ENCODE peak calls at places on chromosomes 1 and 21, in five cellular contexts. One of them, this sample, is unnamed.

GRCh38 chr1:181044449-181044966 is 10.7 kb downstream of the MR1 start:
- DNase-seq in CD8-positive, alpha-beta memory T cell: peak
- DNase-seq in GM12878: peak
- DNase-seq in bronchial epithelial cell: peak
- DNase-seq in mucosa of descending colon: peak
- DNase-seq in this sample: no peak

GRCh38 chr1:150262388-150263320 is 5.1 kb downstream of the CA14 start:
- DNase-seq in CD8-positive, alpha-beta memory T cell: no peak
- DNase-seq in GM12878: no peak
- DNase-seq in bronchial epithelial cell: peak
- DNase-seq in mucosa of descending colon: no peak
- DNase-seq in this sample: no peak

GRCh38 chr21:17900990-17901385 is 81.8 kb upstream of the C21orf91 start:
- DNase-seq in CD8-positive, alpha-beta memory T cell: no peak
- DNase-seq in GM12878: no peak
- DNase-seq in bronchial epithelial cell: no peak
- DNase-seq in mucosa of descending colon: no peak
- DNase-seq in this sample: no peak

GRCh38 chr1:180962178-180962577 is 49.5 kb downstream of the KIAA1614 start:
- DNase-seq in CD8-positive, alpha-beta memory T cell: no peak
- DNase-seq in GM12878: no peak
- DNase-seq in bronchial epithelial cell: peak
- DNase-seq in mucosa of descending colon: no peak
- DNase-seq in this sample: no peak

GRCh38 chr1:21752186-21752585 is 30.8 kb downstream of the USP48 start:
- DNase-seq in CD8-positive, alpha-beta memory T cell: no peak
- DNase-seq in GM12878: no peak
- DNase-seq in bronchial epithelial cell: no peak
- DNase-seq in mucosa of descending colon: no peak
- DNase-seq in this sample: no peak

GRCh38 chr21:22351076-22351475 is 1352.9 kb downstream of the NCAM2 start:
- DNase-seq in CD8-positive, alpha-beta memory T cell: no peak
- DNase-seq in GM12878: no peak
- DNase-seq in bronchial epithelial cell: peak
- DNase-seq in mucosa of descending colon: no peak
- DNase-seq in this sample: no peak

GRCh38 chr1:62637392-62638105 is 40.2 kb downstream of the ANGPTL3 start:
- DNase-seq in CD8-positive, alpha-beta memory T cell: no peak
- DNase-seq in GM12878: no peak
- DNase-seq in bronchial epithelial cell: peak
- DNase-seq in mucosa of descending colon: no peak
- DNase-seq in this sample: no peak

GRCh38 chr1:114728553-114728952 is 12.0 kb upstream of the NRAS start:
- DNase-seq in CD8-positive, alpha-beta memory T cell: no peak
- DNase-seq in GM12878: no peak
- DNase-seq in bronchial epithelial cell: no peak
- DNase-seq in mucosa of descending colon: no peak
- DNase-seq in this sample: no peak

GRCh38 chr1:180560868-180561600 is 2.3 kb downstream of the OVAAL start:
- DNase-seq in CD8-positive, alpha-beta memory T cell: no peak
- DNase-seq in GM12878: no peak
- DNase-seq in bronchial epithelial cell: no peak
- DNase-seq in mucosa of descending colon: no peak
- DNase-seq in this sample: no peak

GRCh38 chr1:153617677-153618076 is 1.6 kb upstream of the S100A14 start:
- DNase-seq in CD8-positive, alpha-beta memory T cell: no peak
- DNase-seq in GM12878: no peak
- DNase-seq in bronchial epithelial cell: no peak
- DNase-seq in mucosa of descending colon: peak
- DNase-seq in this sample: peak

GRCh38 chr1:17903386-17903785 is 148.3 kb downstream of the ACTL8 start:
- DNase-seq in CD8-positive, alpha-beta memory T cell: no peak
- DNase-seq in GM12878: no peak
- DNase-seq in bronchial epithelial cell: no peak
- DNase-seq in mucosa of descending colon: no peak
- DNase-seq in this sample: no peak

GRCh38 chr1:93720931-93721614 is 39.4 kb upstream of the BCAR3 start:
- DNase-seq in CD8-positive, alpha-beta memory T cell: no peak
- DNase-seq in GM12878: no peak
- DNase-seq in bronchial epithelial cell: no peak
- DNase-seq in mucosa of descending colon: no peak
- DNase-seq in this sample: no peak

GRCh38 chr21:42160950-42161225 is 58.1 kb upstream of the ABCG1 start:
- DNase-seq in CD8-positive, alpha-beta memory T cell: no peak
- DNase-seq in GM12878: no peak
- DNase-seq in bronchial epithelial cell: no peak
- DNase-seq in mucosa of descending colon: no peak
- DNase-seq in this sample: no peak

GRCh38 chr21:29125199-29125598 is 5.2 kb upstream of the MAP3K7CL start:
- DNase-seq in CD8-positive, alpha-beta memory T cell: no peak
- DNase-seq in GM12878: peak
- DNase-seq in bronchial epithelial cell: no peak
- DNase-seq in mucosa of descending colon: no peak
- DNase-seq in this sample: no peak

DNA sequence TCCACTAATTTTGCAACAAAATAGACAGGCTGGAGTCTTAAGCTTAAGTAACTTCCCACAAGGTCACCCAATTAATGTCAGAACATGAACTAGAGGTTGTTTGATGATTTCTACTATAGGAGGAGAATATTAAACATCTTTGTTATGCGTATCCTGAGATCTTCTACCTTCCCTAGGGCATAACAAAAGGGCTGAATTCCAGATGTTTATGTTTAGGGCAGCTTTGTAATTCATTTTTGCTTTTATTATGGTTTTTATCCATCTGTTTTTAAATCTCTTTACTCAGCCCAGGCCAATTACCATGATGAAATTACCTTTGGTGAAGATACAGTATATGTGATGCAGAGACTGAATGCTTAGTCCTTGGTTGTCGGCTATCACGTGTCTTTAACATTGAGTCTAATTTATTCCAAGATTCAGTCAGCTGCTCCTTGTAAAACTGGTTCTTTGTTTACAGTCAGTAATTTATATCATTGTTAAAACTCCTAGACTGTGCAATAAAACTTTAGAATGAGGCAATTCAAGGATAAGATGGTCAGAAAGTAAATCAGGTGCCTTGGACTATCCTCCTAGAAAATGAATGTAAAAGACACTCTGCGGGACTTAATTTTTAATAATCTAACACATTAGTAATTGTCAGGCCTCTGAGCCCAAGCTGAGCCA is 176.9 kb downstream of the CTH start:
- DNase-seq in CD8-positive, alpha-beta memory T cell: no peak
- DNase-seq in GM12878: no peak
- DNase-seq in bronchial epithelial cell: no peak
- DNase-seq in mucosa of descending colon: no peak
- DNase-seq in this sample: no peak
- H3K4me3 ChIP-seq in CD8-positive, alpha-beta memory T cell: no peak
- H3K4me3 ChIP-seq in GM12878: no peak
- H3K4me3 ChIP-seq in bronchial epithelial cell: no peak
- H3K4me3 ChIP-seq in mucosa of descending colon: no peak
- H3K4me3 ChIP-seq in this sample: no peak

GRCh38 chr1:44820328-44820944 is 12.1 kb downstream of the BTBD19 start:
- DNase-seq in CD8-positive, alpha-beta memory T cell: no peak
- DNase-seq in GM12878: no peak
- DNase-seq in bronchial epithelial cell: no peak
- DNase-seq in mucosa of descending colon: no peak
- DNase-seq in this sample: no peak

GRCh38 chr1:44819594-44820327 is 11.4 kb downstream of the BTBD19 start:
- DNase-seq in CD8-positive, alpha-beta memory T cell: peak
- DNase-seq in GM12878: peak
- DNase-seq in bronchial epithelial cell: peak
- DNase-seq in mucosa of descending colon: peak
- DNase-seq in this sample: no peak

GRCh38 chr1:44822131-44822701 is 13.9 kb downstream of the BTBD19 start:
- DNase-seq in CD8-positive, alpha-beta memory T cell: no peak
- DNase-seq in GM12878: no peak
- DNase-seq in bronchial epithelial cell: no peak
- DNase-seq in mucosa of descending colon: peak
- DNase-seq in this sample: no peak

GRCh38 chr1:44822981-44823451 is 14.7 kb downstream of the BTBD19 start:
- DNase-seq in CD8-positive, alpha-beta memory T cell: no peak
- DNase-seq in GM12878: no peak
- DNase-seq in bronchial epithelial cell: no peak
- DNase-seq in mucosa of descending colon: peak
- DNase-seq in this sample: no peak

DNA sequence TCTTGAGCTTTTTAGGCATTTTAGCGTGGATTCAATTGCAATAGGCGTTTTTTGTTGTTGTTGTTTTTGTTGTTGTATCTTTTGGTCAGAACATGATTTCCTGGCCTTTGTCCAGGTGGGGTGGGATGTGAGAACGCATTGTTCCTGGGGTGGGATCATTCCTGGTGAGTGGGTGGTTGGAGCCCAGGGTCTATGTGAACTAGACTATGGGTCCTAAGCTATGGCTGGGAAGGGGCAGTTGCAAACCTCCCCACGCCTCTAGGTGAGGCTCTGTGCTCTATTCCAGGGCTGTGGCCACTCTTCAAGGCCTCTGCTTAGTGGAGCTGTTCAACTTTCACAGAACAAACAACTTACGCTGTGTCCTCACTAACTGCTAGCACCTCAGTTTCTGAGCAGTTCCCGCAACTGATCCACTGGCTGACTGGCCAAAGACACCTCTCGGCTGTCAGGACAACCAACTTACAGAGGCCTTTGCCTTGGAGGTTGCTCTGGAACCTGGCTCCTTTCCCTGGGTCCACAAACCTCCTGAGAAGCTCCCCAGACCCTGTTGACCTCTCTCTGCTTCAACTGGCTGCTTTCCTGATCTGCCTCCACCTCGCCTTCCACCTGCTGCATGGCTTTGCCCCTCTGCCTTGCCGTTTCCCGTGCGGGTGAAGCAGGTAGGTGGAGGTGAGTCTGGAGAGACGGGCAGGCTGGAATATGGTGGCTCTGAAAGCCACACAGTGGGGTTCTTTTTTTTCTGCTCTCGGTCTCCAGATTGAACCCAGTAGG is 12.8 kb downstream of the BTBD19 start:
- DNase-seq in CD8-positive, alpha-beta memory T cell: no peak
- DNase-seq in GM12878: no peak
- DNase-seq in bronchial epithelial cell: no peak
- DNase-seq in mucosa of descending colon: peak
- DNase-seq in this sample: no peak
- H3K4me3 ChIP-seq in CD8-positive, alpha-beta memory T cell: peak
- H3K4me3 ChIP-seq in GM12878: no peak
- H3K4me3 ChIP-seq in bronchial epithelial cell: no peak
- H3K4me3 ChIP-seq in mucosa of descending colon: no peak
- H3K4me3 ChIP-seq in this sample: no peak

DNA sequence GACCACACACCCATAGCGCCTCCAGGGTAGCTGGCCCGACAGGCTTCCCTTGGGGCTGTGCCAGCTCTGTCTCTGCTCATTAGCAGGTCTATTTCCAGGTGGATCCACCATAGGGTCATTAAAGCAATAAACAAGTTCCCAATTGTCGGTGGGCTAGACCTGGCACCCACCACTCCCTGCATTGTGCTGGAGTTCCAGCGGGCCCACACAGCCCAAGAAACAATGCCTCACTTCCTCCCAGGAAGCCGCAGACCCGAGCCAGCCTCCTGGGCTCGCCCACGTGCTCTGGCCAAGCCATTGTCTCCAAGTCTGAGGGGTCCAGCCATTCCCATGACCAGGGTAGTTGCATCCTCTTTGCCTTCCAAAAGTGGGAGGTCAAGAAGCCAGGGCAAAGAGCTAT is 27.5 kb upstream of the SOX13 start:
- DNase-seq in CD8-positive, alpha-beta memory T cell: no peak
- DNase-seq in GM12878: no peak
- DNase-seq in bronchial epithelial cell: no peak
- DNase-seq in mucosa of descending colon: no peak
- DNase-seq in this sample: no peak
- H3K4me3 ChIP-seq in CD8-positive, alpha-beta memory T cell: no peak
- H3K4me3 ChIP-seq in GM12878: no peak
- H3K4me3 ChIP-seq in bronchial epithelial cell: no peak
- H3K4me3 ChIP-seq in mucosa of descending colon: no peak
- H3K4me3 ChIP-seq in this sample: no peak

GRCh38 chr1:27368872-27369703 is 2.3 kb upstream of the MAP3K6 start:
- DNase-seq in CD8-positive, alpha-beta memory T cell: no peak
- DNase-seq in GM12878: no peak
- DNase-seq in bronchial epithelial cell: peak
- DNase-seq in mucosa of descending colon: no peak
- DNase-seq in this sample: no peak

GRCh38 chr1:27366113-27366410 is 699 bp downstream of the MAP3K6 start:
- DNase-seq in CD8-positive, alpha-beta memory T cell: peak
- DNase-seq in GM12878: no peak
- DNase-seq in bronchial epithelial cell: peak
- DNase-seq in mucosa of descending colon: peak
- DNase-seq in this sample: peak

GRCh38 chr1:27366411-27367159 is at the start of gene MAP3K6:
- DNase-seq in CD8-positive, alpha-beta memory T cell: no peak
- DNase-seq in GM12878: no peak
- DNase-seq in bronchial epithelial cell: peak
- DNase-seq in mucosa of descending colon: peak
- DNase-seq in this sample: peak

GRCh38 chr1:27365372-27366112 is 1.2 kb downstream of the MAP3K6 start:
- DNase-seq in CD8-positive, alpha-beta memory T cell: peak
- DNase-seq in GM12878: no peak
- DNase-seq in bronchial epithelial cell: peak
- DNase-seq in mucosa of descending colon: peak
- DNase-seq in this sample: peak

GRCh38 chr1:27367160-27367650 is 444 bp upstream of the MAP3K6 start:
- DNase-seq in CD8-positive, alpha-beta memory T cell: no peak
- DNase-seq in GM12878: no peak
- DNase-seq in bronchial epithelial cell: no peak
- DNase-seq in mucosa of descending colon: no peak
- DNase-seq in this sample: no peak
- H3K4me3 ChIP-seq in CD8-positive, alpha-beta memory T cell: no peak
- H3K4me3 ChIP-seq in GM12878: no peak
- H3K4me3 ChIP-seq in bronchial epithelial cell: peak
- H3K4me3 ChIP-seq in mucosa of descending colon: peak
- H3K4me3 ChIP-seq in this sample: peak

GRCh38 chr21:38651570-38651969 is 153.3 kb upstream of the ERG start:
- DNase-seq in CD8-positive, alpha-beta memory T cell: no peak
- DNase-seq in GM12878: no peak
- DNase-seq in bronchial epithelial cell: no peak
- DNase-seq in mucosa of descending colon: no peak
- DNase-seq in this sample: no peak
- H3K4me3 ChIP-seq in CD8-positive, alpha-beta memory T cell: no peak
- H3K4me3 ChIP-seq in GM12878: no peak
- H3K4me3 ChIP-seq in bronchial epithelial cell: no peak
- H3K4me3 ChIP-seq in mucosa of descending colon: no peak
- H3K4me3 ChIP-seq in this sample: no peak

GRCh38 chr1:19329611-19330010 is 17.5 kb downstream of the SLC66A1 start:
- DNase-seq in CD8-positive, alpha-beta memory T cell: no peak
- DNase-seq in GM12878: no peak
- DNase-seq in bronchial epithelial cell: no peak
- DNase-seq in mucosa of descending colon: no peak
- DNase-seq in this sample: no peak

GRCh38 chr1:19327301-19327700 is 15.2 kb downstream of the SLC66A1 start:
- DNase-seq in CD8-positive, alpha-beta memory T cell: no peak
- DNase-seq in GM12878: no peak
- DNase-seq in bronchial epithelial cell: no peak
- DNase-seq in mucosa of descending colon: no peak
- DNase-seq in this sample: no peak

GRCh38 chr1:19329188-19329587 is 17.1 kb downstream of the SLC66A1 start:
- DNase-seq in CD8-positive, alpha-beta memory T cell: no peak
- DNase-seq in GM12878: no peak
- DNase-seq in bronchial epithelial cell: no peak
- DNase-seq in mucosa of descending colon: no peak
- DNase-seq in this sample: no peak

GRCh38 chr1:19327736-19328135 is 15.6 kb downstream of the SLC66A1 start:
- DNase-seq in CD8-positive, alpha-beta memory T cell: no peak
- DNase-seq in GM12878: no peak
- DNase-seq in bronchial epithelial cell: no peak
- DNase-seq in mucosa of descending colon: no peak
- DNase-seq in this sample: no peak

GRCh38 chr1:19328486-19328885 is 16.4 kb downstream of the SLC66A1 start:
- DNase-seq in CD8-positive, alpha-beta memory T cell: no peak
- DNase-seq in GM12878: no peak
- DNase-seq in bronchial epithelial cell: no peak
- DNase-seq in mucosa of descending colon: no peak
- DNase-seq in this sample: no peak
- H3K4me3 ChIP-seq in CD8-positive, alpha-beta memory T cell: no peak
- H3K4me3 ChIP-seq in GM12878: no peak
- H3K4me3 ChIP-seq in bronchial epithelial cell: no peak
- H3K4me3 ChIP-seq in mucosa of descending colon: no peak
- H3K4me3 ChIP-seq in this sample: no peak